ENCODE peak calls at places on chromosomes 13 and 19, in five cellular contexts. Z is PC-3, R is mucosa of descending colon, C is Panc1, E is AG09309. F is an unnamed sample.

GRCh38 chr13:102913924-102914628 is 68.2 kb downstream of the ERCC5 start:
- DNase-seq in Z (peak), R (no peak), C (no peak), E (no peak), F (no peak)

GRCh38 chr19:43675269-43675879 is 5.4 kb upstream of the PLAUR start:
- DNase-seq in Z (peak), R (peak), C (peak), E (no peak), F (peak)

GRCh38 chr19:539429-540030 is 4.3 kb upstream of the GZMM start:
- DNase-seq in Z (no peak), R (no peak), C (no peak), E (no peak), F (no peak)

GRCh38 chr19:15038304-15038703 is 11.0 kb upstream of the CASP14 start:
- DNase-seq in Z (peak), R (no peak), C (no peak), E (no peak), F (no peak)

GRCh38 chr13:93881418-93881817 is 598.1 kb downstream of the DCT start:
- DNase-seq in Z (no peak), R (no peak), C (no peak), E (no peak), F (no peak)

GRCh38 chr13:110346661-110347067 is 39.6 kb downstream of the COL4A2 start:
- DNase-seq in Z (peak), R (peak), C (no peak), E (no peak), F (no peak)

GRCh38 chr13:45119469-45119989 is 781 bp upstream of the GTF2F2 start:
- DNase-seq in Z (no peak), R (no peak), C (no peak), E (no peak), F (no peak)

GRCh38 chr13:101262306-101262705 is 154.0 kb downstream of the NALCN start:
- DNase-seq in Z (no peak), R (no peak), C (no peak), E (no peak), F (no peak)

GRCh38 chr19:47631681-47632446 is 22.9 kb downstream of the BICRA start:
- DNase-seq in Z (no peak), R (peak), C (no peak), E (no peak), F (no peak)

GRCh38 chr13:79485014-79485441 is 4.1 kb downstream of the NDFIP2 start:
- DNase-seq in Z (peak), R (no peak), C (no peak), E (peak), F (peak)

GRCh38 chr19:19386373-19386869 is 19.1 kb upstream of the GATAD2A start:
- DNase-seq in Z (no peak), R (peak), C (no peak), E (no peak), F (no peak)

GRCh38 chr13:104315606-104316005 is 1249.4 kb upstream of the SLC10A2 start:
- DNase-seq in Z (peak), R (no peak), C (peak), E (no peak), F (peak)

GRCh38 chr19:54674021-54674617 is 11.3 kb downstream of the LILRB4 start:
- DNase-seq in Z (peak), R (no peak), C (peak), E (no peak), F (no peak)

GRCh38 chr13:19181621-19182485 is at the start of gene TUBA3C:
- DNase-seq in Z (no peak), R (no peak), C (no peak), E (no peak), F (no peak)

GRCh38 chr13:111519041-111519440 is 198.6 kb downstream of the TEX29 start:
- DNase-seq in Z (no peak), R (peak), C (no peak), E (no peak), F (no peak)

GRCh38 chr19:40599331-40600085 is 1.7 kb upstream of the LTBP4 start:
- DNase-seq in Z (peak), R (no peak), C (no peak), E (no peak), F (no peak)

GRCh38 chr19:44576843-44577565 is 36.4 kb upstream of the IGSF23 start:
- DNase-seq in Z (peak), R (no peak), C (no peak), E (no peak), F (no peak)

GRCh38 chr19:9586764-9587163 is 2.5 kb upstream of the ZNF121 start:
- DNase-seq in Z (peak), R (no peak), C (peak), E (no peak), F (peak)

GRCh38 chr13:71880753-71881541 is 13.9 kb upstream of the DACH1 start:
- DNase-seq in Z (peak), R (no peak), C (no peak), E (no peak), F (peak)

GRCh38 chr13:26051231-26052135 is at the start of gene SHISA2:
- DNase-seq in Z (peak), R (no peak), C (no peak), E (no peak), F (no peak)

GRCh38 chr19:6216996-6217751 is 62.6 kb downstream of the MLLT1 start:
- DNase-seq in Z (no peak), R (no peak), C (no peak), E (no peak), F (no peak)

GRCh38 chr19:53088091-53088490 is 15.1 kb downstream of the ZNF160 start:
- DNase-seq in Z (no peak), R (no peak), C (no peak), E (no peak), F (no peak)

GRCh38 chr19:12913011-12913561 is 6.0 kb downstream of the SYCE2 start:
- DNase-seq in Z (peak), R (peak), C (no peak), E (no peak), F (no peak)

GRCh38 chr19:4064551-4065260 is 2.0 kb downstream of the ZBTB7A start:
- DNase-seq in Z (no peak), R (peak), C (no peak), E (no peak), F (no peak)

GRCh38 chr19:30066781-30067759 is 125.0 kb downstream of the URI1 start:
- DNase-seq in Z (no peak), R (peak), C (no peak), E (no peak), F (no peak)

GRCh38 chr19:46785054-46785979 is 3.1 kb downstream of the SLC1A5 start:
- DNase-seq in Z (no peak), R (no peak), C (no peak), E (no peak), F (no peak)

GRCh38 chr19:49690656-49691242 is at the start of gene CPT1C:
- DNase-seq in Z (peak), R (no peak), C (no peak), E (no peak), F (no peak)
- H3K4me3 ChIP-seq in Z (peak), R (no peak), C (no peak), E (peak), F (peak)

DNA sequence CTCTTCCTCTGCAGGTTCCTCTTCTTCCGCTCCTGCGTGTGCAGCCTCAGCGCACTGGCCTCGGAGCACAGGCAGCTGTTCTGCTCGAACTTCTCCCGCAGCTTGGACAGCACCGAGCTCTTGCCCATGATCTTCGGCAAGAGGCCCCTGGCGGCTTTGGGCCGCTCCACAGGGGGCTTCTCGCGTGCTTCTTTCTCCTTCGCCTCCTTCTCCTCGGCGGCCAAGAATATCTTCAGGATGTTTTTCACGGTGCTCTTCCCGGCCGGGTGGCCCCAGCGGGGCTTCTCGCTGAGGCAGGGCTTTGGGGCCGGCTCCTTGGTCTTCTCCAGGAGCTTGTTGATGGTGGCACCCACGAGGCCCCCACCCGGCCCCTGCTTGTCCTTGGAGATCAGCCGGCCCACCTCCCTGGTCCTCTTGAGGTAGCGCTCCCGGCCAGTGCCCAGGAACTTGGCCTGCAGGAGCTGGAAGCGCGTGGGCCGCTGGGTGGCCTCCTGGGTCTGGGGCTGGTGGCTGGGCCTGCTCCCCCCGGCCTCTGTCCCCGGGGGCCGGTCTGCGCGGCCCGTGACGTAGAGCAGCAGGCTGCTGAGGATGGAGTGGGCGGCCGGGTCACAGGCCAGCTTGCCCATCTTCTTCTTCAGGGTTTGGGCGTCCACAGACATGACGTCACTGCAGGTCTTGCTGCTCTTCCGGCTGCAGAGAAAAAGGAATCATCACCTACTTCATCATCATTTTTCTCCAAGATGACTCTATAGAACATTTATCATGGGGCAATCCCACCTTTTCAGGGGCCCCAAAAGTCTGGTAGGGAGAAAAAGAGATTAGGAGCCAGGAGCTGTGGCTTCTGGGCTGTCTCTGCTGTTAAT is 43.8 kb upstream of the GRTP1 start:
- DNase-seq in Z (no peak), R (no peak), C (no peak), E (no peak), F (no peak)
- H3K4me3 ChIP-seq in Z (no peak), R (no peak), C (no peak), E (no peak), F (no peak)

DNA sequence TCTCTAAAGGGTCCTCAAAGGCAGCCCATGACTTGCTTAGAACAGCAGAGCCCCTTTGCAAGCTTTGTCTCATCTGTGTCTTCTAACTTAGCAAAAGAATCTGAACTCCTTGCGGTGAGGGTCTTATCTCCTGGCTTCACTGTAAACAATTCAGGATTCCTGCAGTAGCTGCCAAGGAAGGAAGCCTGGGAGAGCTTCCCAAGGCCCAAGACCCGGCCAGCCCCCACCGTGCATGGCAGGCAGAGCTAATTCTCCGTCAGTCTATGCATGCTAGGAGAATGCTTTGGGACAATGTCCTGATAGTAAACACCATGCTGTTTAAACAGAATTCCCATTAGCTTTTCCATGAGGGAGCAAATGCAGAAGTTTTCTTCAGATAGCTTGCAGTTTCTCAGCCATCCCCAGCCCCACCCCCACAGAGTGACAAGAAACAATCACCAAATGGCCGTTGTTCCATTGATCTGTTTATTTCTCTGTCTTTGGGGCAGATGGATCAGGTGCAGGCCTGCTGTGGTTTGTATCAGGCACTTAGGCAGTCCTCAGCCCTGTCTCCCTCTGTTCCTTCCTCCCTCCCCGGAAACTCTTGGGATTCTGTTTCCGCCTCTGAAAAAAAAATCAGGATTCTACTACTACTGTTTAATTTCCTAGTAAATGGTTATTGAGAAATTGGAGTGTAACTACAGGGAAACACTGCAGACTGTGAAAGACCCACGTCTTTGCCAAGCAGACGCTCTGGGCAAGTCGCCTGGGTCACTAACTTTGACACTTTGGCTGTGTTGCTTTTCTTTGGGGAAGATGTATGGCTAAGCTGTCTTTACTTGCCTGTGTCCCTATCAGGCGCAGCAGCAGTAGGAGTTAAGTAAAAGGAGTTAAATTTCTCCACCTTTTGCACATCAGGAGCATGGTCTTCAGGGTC is 40.7 kb upstream of the SPATA13 start:
- DNase-seq in Z (no peak), R (no peak), C (no peak), E (no peak), F (no peak)
- H3K4me3 ChIP-seq in Z (no peak), R (no peak), C (no peak), E (no peak), F (no peak)

GRCh38 chr13:51764184-51765141 is 39.5 kb downstream of the DHRS12 start:
- DNase-seq in Z (peak), R (peak), C (no peak), E (peak), F (peak)
- H3K4me3 ChIP-seq in Z (no peak), R (no peak), C (no peak), E (no peak), F (peak)

F was measured in epithelial cell of proximal tubule.